ENCODE peak calls at places on chromosome 9, in seven cellular contexts. D is esophagus muscularis mucosa, F is breast epithelium, W is AG10803, R is AG04450, T is RWPE1, Q is fibroblast of pulmonary artery. S is an unnamed sample.

GRCh38 chr9:73577867-73578266 is 426.2 kb downstream of the ANXA1 start:
- DNase-seq in F (no peak), W (peak), T (peak), D (no peak), Q (peak), R (no peak), S (no peak)

GRCh38 chr9:107848598-107848997 is 359.0 kb upstream of the KLF4 start:
- DNase-seq in D (no peak), T (no peak), Q (peak), F (no peak), R (no peak), W (peak), S (no peak)

GRCh38 chr9:128920381-128921058 is at the start of gene PHYHD1:
- DNase-seq in F (peak), D (no peak), Q (peak), R (no peak), T (peak), W (peak), S (no peak)

GRCh38 chr9:7961076-7961475 is 161.5 kb upstream of the DMAC1 start:
- DNase-seq in W (no peak), D (no peak), R (no peak), Q (no peak), F (no peak), T (no peak), S (no peak)

GRCh38 chr9:69674741-69675438 is 2.7 kb upstream of the APBA1 start:
- DNase-seq in R (peak), T (peak), D (no peak), Q (peak), F (no peak), W (peak), S (no peak)

GRCh38 chr9:98795970-98796363 is 388 bp downstream of the ANKS6 start:
- DNase-seq in F (peak), D (no peak), R (no peak), T (peak), W (peak), Q (no peak), S (no peak)

GRCh38 chr9:20692554-20692953 is 8.5 kb downstream of the FOCAD start:
- DNase-seq in F (no peak), R (no peak), T (no peak), Q (peak), D (no peak), W (no peak), S (no peak)

GRCh38 chr9:133098871-133099270 is 22.2 kb downstream of the RALGDS start:
- DNase-seq in W (no peak), R (no peak), D (no peak), T (no peak), Q (no peak), F (no peak), S (no peak)

GRCh38 chr9:69981686-69982450 is 61.8 kb upstream of the MAMDC2 start:
- DNase-seq in D (no peak), W (peak), T (peak), Q (peak), R (no peak), F (no peak), S (no peak)

GRCh38 chr9:124835026-124835501 is 18.2 kb upstream of the WDR38 start:
- DNase-seq in R (peak), T (peak), D (no peak), F (peak), W (peak), Q (peak), S (no peak)

GRCh38 chr9:33471361-33471760 is 2.4 kb downstream of the NOL6 start:
- DNase-seq in Q (no peak), R (no peak), D (no peak), T (no peak), F (no peak), W (no peak), S (no peak)

GRCh38 chr9:26131891-26132290 is 453.6 kb upstream of the TUSC1 start:
- DNase-seq in R (no peak), T (no peak), W (peak), F (no peak), Q (peak), D (no peak), S (no peak)

GRCh38 chr9:88106492-88106891 is 31.8 kb downstream of the SPATA31C2 start:
- DNase-seq in Q (peak), W (peak), T (peak), F (no peak), R (no peak), D (no peak), S (no peak)

GRCh38 chr9:97327562-97327961 is 20.1 kb downstream of the CCDC180 start:
- DNase-seq in Q (no peak), R (no peak), F (no peak), T (no peak), W (no peak), D (no peak), S (no peak)

GRCh38 chr9:36899406-36899805 is 134.7 kb downstream of the PAX5 start:
- DNase-seq in T (no peak), Q (no peak), R (no peak), W (no peak), D (no peak), F (no peak), S (no peak)

GRCh38 chr9:37324261-37324683 is 98.2 kb upstream of the GRHPR start:
- DNase-seq in Q (no peak), R (no peak), D (no peak), W (no peak), T (no peak), F (no peak), S (no peak)

GRCh38 chr9:86413966-86414880 is 60.0 kb upstream of the TUT7 start:
- DNase-seq in Q (peak), W (peak), R (no peak), F (no peak), T (peak), D (no peak), S (no peak)

GRCh38 chr9:93204470-93205043 is 20.6 kb downstream of the WNK2 start:
- DNase-seq in T (no peak), F (no peak), R (no peak), W (no peak), Q (no peak), D (no peak), S (no peak)